ENCODE peak calls at places on chromosomes 3 and 15, in six cellular contexts. A is hippocampal formation, B is HFF-Myc, I is NCI-H2029 treated with DMSO at 0.1 percent for 48 hours, Q is NCI-H460, T is uterus. U is an unnamed sample.

GRCh38 chr3:72113564-72113963 is 328.6 kb upstream of the PROK2 start:
- DNase-seq in A (no peak), B (no peak), I (peak), Q (no peak), T (peak), U (no peak)

GRCh38 chr3:124174910-124175874 is 183.3 kb upstream of the ROPN1 start:
- DNase-seq in A (no peak), B (no peak), I (peak), Q (no peak), T (no peak), U (no peak)

GRCh38 chr3:185986201-185986600 is 48.4 kb upstream of the TRA2B start:
- DNase-seq in A (no peak), B (no peak), I (no peak), Q (peak), T (no peak), U (no peak)

GRCh38 chr15:52289629-52290081 is 5.9 kb downstream of the MYO5C start:
- DNase-seq in A (no peak), B (no peak), I (no peak), Q (no peak), T (no peak), U (peak)

GRCh38 chr15:51484781-51485180 is 137.8 kb downstream of the DMXL2 start:
- DNase-seq in A (no peak), B (no peak), I (no peak), Q (no peak), T (no peak), U (no peak)

GRCh38 chr15:83064859-83065258 is 2.2 kb downstream of the BTBD1 start:
- DNase-seq in A (no peak), B (no peak), I (peak), Q (no peak), T (no peak), U (no peak)

GRCh38 chr3:172629470-172629869 is 81.4 kb downstream of the NCEH1 start:
- DNase-seq in A (no peak), B (no peak), I (no peak), Q (no peak), T (no peak), U (no peak)

GRCh38 chr3:179956416-179956830 is 80.3 kb downstream of the PEX5L start:
- DNase-seq in A (no peak), B (no peak), I (no peak), Q (no peak), T (no peak), U (no peak)

GRCh38 chr3:17584066-17584465 is 158.4 kb downstream of the TBC1D5 start:
- DNase-seq in A (no peak), B (no peak), I (no peak), Q (no peak), T (no peak), U (no peak)

GRCh38 chr3:17411157-17411877 is 331.1 kb downstream of the TBC1D5 start:
- DNase-seq in A (no peak), B (no peak), I (no peak), Q (no peak), T (no peak), U (no peak)

GRCh38 chr3:177594096-177594495 is 396.8 kb upstream of the TBL1XR1 start:
- DNase-seq in A (no peak), B (no peak), I (no peak), Q (no peak), T (no peak), U (no peak)